ENCODE peak calls at places on chromosome 10, in six cellular contexts. A is HCT116, Y is HepG2, B is K562, X is GM12878, V is upper lobe of left lung. P is an unnamed sample.

GRCh38 chr10:30510184-30510931 is 76.4 kb downstream of the MAP3K8 start:
- ATAC-seq in A (no peak), Y (peak), B (peak), X (peak), V (peak), P (peak)

GRCh38 chr10:62424026-62424425 is 49.9 kb downstream of the ZNF365 start:
- ATAC-seq in A (no peak), Y (no peak), B (no peak), X (no peak), V (no peak), P (no peak)

GRCh38 chr10:101403161-101403560 is 49.2 kb downstream of the BTRC start:
- ATAC-seq in A (no peak), Y (no peak), B (no peak), X (no peak), V (no peak), P (no peak)

GRCh38 chr10:70093335-70093944 is 39.2 kb downstream of the AIFM2 start:
- ATAC-seq in A (no peak), Y (no peak), B (no peak), X (peak), V (no peak), P (no peak)

GRCh38 chr10:43854042-43854441 is 205.4 kb upstream of the ZNF32 start:
- ATAC-seq in A (peak), Y (no peak), B (no peak), X (no peak), V (no peak), P (no peak)

GRCh38 chr10:47179291-47179647 is 120.7 kb upstream of the GDF10 start:
- ATAC-seq in A (no peak), Y (peak), B (no peak), X (no peak), V (no peak), P (no peak)

GRCh38 chr10:71974489-71975011 is 10.4 kb downstream of the CHST3 start:
- ATAC-seq in A (peak), Y (no peak), B (no peak), X (peak), V (peak), P (peak)

GRCh38 chr10:114404171-114405010 is at the start of gene AFAP1L2:
- ATAC-seq in A (peak), Y (peak), B (peak), X (peak), V (peak), P (peak)

GRCh38 chr10:127338391-127339108 is 142.2 kb upstream of the INSYN2A start:
- ATAC-seq in A (no peak), Y (no peak), B (no peak), X (no peak), V (peak), P (peak)

GRCh38 chr10:63671317-63671937 is 150.2 kb downstream of the REEP3 start:
- ATAC-seq in A (no peak), Y (no peak), B (no peak), X (no peak), V (no peak), P (no peak)

GRCh38 chr10:77377678-77378352 is 259.8 kb downstream of the KCNMA1 start:
- ATAC-seq in A (peak), Y (peak), B (peak), X (peak), V (no peak), P (no peak)

GRCh38 chr10:87973635-87974034 is 110.2 kb downstream of the PTEN start:
- ATAC-seq in A (no peak), Y (no peak), B (no peak), X (no peak), V (no peak), P (no peak)

GRCh38 chr10:121303273-121303890 is 294.9 kb downstream of the FGFR2 start:
- ATAC-seq in A (no peak), Y (peak), B (no peak), X (no peak), V (no peak), P (no peak)

GRCh38 chr10:29545122-29545521 is 89.6 kb downstream of the SVIL start:
- ATAC-seq in A (no peak), Y (no peak), B (no peak), X (no peak), V (no peak), P (peak)

GRCh38 chr10:68218786-68219185 is 13.1 kb downstream of the ATOH7 start:
- ATAC-seq in A (no peak), Y (no peak), B (no peak), X (no peak), V (no peak), P (no peak)

GRCh38 chr10:33566001-33566400 is 231.5 kb upstream of the NRP1 start:
- ATAC-seq in A (no peak), Y (no peak), B (no peak), X (no peak), V (no peak), P (no peak)

GRCh38 chr10:29140991-29141390 is 147.9 kb upstream of the LYZL1 start:
- ATAC-seq in A (no peak), Y (no peak), B (no peak), X (no peak), V (peak), P (no peak)

GRCh38 chr10:3251172-3251571 is 78.6 kb upstream of the PITRM1 start:
- ATAC-seq in A (no peak), Y (no peak), B (no peak), X (no peak), V (no peak), P (no peak)

GRCh38 chr10:127834221-127834620 is 58.5 kb downstream of the CLRN3 start:
- ATAC-seq in A (peak), Y (no peak), B (no peak), X (no peak), V (no peak), P (peak)

GRCh38 chr10:69819713-69820506 is 18.2 kb downstream of the COL13A1 start:
- ATAC-seq in A (peak), Y (no peak), B (no peak), X (no peak), V (no peak), P (no peak)

GRCh38 chr10:52390388-52390787 is 76.3 kb downstream of the DKK1 start:
- ATAC-seq in A (no peak), Y (no peak), B (no peak), X (no peak), V (no peak), P (no peak)

GRCh38 chr10:121596668-121597503 is 1.4 kb downstream of the FGFR2 start:
- ATAC-seq in A (no peak), Y (peak), B (no peak), X (no peak), V (peak), P (peak)

GRCh38 chr10:44939691-44940401 is 19.8 kb upstream of the RASSF4 start:
- ATAC-seq in A (no peak), Y (peak), B (no peak), X (no peak), V (peak), P (no peak)

GRCh38 chr10:80684217-80684616 is 146.5 kb downstream of the SH2D4B start:
- ATAC-seq in A (peak), Y (no peak), B (peak), X (peak), V (peak), P (no peak)

GRCh38 chr10:5896765-5897340 is 6.8 kb downstream of the FBH1 start:
- ATAC-seq in A (no peak), Y (no peak), B (peak), X (no peak), V (no peak), P (no peak)

GRCh38 chr10:83459124-83459523 is 680.2 kb upstream of the GHITM start:
- ATAC-seq in A (no peak), Y (no peak), B (no peak), X (no peak), V (no peak), P (no peak)

GRCh38 chr10:51145388-51145787 is 71.1 kb downstream of the PRKG1 start:
- ATAC-seq in A (no peak), Y (no peak), B (no peak), X (no peak), V (no peak), P (no peak)

GRCh38 chr10:44045020-44045419 is 339.9 kb downstream of the CXCL12 start:
- ATAC-seq in A (no peak), Y (no peak), B (no peak), X (no peak), V (no peak), P (no peak)

GRCh38 chr10:113646337-113647201 is 17.3 kb downstream of the NRAP start:
- ATAC-seq in A (peak), Y (no peak), B (no peak), X (no peak), V (peak), P (peak)

GRCh38 chr10:73902351-73902750 is 8.6 kb upstream of the PLAU start:
- ATAC-seq in A (no peak), Y (peak), B (peak), X (peak), V (no peak), P (no peak)

GRCh38 chr10:84308481-84309304 is 19.7 kb upstream of the CCSER2 start:
- ATAC-seq in A (no peak), Y (no peak), B (no peak), X (peak), V (peak), P (no peak)

GRCh38 chr10:124470544-124471449 is 9.2 kb downstream of the LHPP start:
- ATAC-seq in A (no peak), Y (peak), B (no peak), X (no peak), V (no peak), P (no peak)

GRCh38 chr10:80324086-80324485 is 32.5 kb downstream of the DYDC1 start:
- ATAC-seq in A (peak), Y (no peak), B (peak), X (peak), V (no peak), P (no peak)

DNA sequence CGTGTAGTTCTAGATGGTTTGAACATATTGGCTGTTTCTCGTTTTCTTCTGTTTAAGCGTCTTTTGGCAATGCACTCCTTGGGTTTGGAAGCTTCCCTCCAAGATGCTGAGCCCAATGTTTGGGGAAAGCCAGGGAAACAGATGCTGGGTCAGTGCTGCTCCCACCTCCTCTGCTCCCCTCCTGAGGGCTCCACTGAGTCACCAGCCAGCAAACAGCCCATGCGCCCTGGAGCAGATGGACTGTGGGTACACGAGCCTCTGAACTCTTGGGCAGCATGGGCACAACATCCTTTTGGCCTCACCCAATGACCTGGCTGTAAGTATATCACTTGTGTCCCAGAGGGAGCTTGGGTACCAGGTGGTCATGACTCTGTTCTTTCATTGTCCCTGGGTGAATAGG is 207.6 kb downstream of the BUB3 start:
- ATAC-seq in A (no peak), Y (no peak), B (no peak), X (no peak), V (no peak), P (no peak)
- TF ChIP-seq POLR2A in A (no peak), Y (no peak), B (no peak), X (no peak), V (no peak), P (no peak)

GRCh38 chr10:104297697-104298660 is 29.0 kb downstream of the GSTO2 start:
- ATAC-seq in A (peak), Y (peak), B (peak), X (peak), V (no peak), P (no peak)

GRCh38 chr10:104299031-104299904 is 30.3 kb downstream of the GSTO2 start:
- ATAC-seq in A (no peak), Y (no peak), B (no peak), X (no peak), V (peak), P (no peak)

GRCh38 chr10:104301907-104302690 is 33.1 kb downstream of the GSTO2 start:
- ATAC-seq in A (no peak), Y (no peak), B (no peak), X (no peak), V (no peak), P (no peak)

GRCh38 chr10:104300736-104301292 is 31.8 kb downstream of the GSTO2 start:
- ATAC-seq in A (no peak), Y (peak), B (no peak), X (no peak), V (peak), P (peak)

DNA sequence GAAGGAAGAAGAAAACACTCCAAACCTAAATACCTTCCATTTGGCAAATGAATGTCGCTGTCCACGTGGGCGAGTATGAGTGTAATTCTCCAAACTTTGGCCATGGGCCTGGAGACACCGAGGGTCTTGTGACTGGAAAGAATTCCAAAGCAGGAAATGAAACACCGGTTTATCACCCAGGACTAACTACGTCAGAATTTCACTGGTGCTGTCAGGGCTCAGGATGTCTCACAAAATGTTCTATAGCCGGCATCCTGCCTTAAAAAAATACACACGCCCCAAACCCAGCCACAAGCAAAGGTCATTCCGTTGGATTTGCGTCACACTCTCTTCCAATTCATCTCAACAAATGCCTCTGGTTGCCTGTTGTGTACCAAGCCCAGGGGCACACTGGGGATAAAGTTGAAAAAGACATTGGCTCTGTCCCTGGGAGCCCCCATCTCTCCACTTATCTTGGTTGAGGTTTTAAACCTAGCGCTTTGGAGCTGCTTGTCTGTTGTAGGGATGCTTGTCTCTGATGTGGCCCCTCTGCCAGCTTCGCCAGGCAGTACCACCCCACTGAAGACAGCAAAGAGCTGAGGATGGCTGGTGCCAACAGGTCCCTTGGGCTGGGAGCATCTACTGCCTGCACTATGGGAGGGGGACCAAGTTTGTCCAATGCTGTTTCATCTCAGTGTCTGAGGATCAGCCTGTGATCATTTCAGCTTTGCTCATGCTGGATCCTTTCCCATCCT is 31.2 kb downstream of the GSTO2 start:
- ATAC-seq in A (no peak), Y (no peak), B (no peak), X (no peak), V (peak), P (peak)
- TF ChIP-seq POLR2AphosphoS5 in A (no peak), Y (no peak), B (no peak), X (no peak), V (peak), P (peak)

GRCh38 chr10:95183451-95184230 is 10.4 kb upstream of the ACSM6 start:
- ATAC-seq in A (peak), Y (no peak), B (peak), X (peak), V (peak), P (peak)
- TF ChIP-seq POLR2A in A (no peak), Y (no peak), B (peak), X (peak), V (no peak), P (peak)

DNA sequence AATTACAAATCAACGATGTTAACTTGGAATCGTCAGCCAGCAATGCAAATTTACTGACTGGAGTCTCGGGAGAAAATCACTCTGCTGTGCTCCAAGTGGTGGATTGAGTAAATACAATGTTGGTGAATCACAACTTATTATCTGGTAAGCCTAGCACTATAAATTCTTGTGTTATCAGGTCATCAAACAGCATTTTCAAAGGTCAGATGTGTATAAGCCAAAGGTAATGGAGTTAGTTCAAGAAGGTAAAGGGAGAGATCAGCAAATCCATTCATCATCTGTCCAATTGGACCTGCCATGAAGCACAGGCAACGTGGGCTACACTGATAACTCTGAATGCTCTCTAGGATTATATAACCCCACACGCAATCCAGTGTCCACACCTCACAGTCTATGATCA is 13.9 kb downstream of the CUBN start:
- ATAC-seq in A (peak), Y (no peak), B (peak), X (no peak), V (no peak), P (no peak)
- TF ChIP-seq POLR2AphosphoS5 in A (no peak), Y (no peak), B (no peak), X (no peak), V (no peak), P (no peak)

DNA sequence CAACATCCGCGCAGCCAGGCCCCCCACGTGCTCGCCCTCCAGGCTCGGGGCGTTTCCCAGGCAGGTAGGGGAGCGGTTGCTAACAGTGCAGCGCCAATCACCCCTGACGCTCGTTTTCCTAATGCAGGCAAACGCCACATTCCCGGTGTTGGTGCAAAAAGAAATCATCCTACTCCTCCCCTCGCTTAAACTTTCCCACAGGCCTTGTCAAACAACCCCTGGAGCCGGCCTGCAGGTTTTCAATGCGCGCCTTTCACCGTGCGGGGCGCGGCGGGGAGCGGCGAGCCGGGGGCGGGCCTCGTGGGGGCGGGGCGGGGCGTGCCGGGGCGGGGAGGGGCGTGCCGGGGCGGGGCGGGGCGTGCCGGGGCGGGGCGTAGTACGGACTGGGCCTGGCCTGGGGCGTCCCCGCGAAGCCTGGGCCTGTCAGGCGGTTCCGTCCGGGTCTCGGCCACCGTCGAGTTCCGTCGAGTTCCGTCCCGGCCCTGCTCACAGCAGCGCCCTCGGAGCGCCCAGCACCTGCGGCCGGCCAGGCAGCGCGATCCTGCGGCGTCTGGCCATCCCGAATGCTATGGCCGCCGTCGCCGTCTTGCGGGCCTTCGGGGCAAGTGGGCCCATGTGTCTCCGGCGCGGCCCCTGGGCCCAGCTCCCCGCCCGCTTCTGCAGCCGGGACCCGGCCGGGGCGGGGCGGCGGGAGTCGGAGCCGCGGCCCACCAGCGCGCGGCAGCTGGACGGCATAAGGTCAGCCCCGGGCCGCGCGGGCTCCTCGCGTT is at the start of gene ECHDC3:
- ATAC-seq in A (peak), Y (no peak), B (peak), X (peak), V (peak), P (peak)
- TF ChIP-seq POLR2A in A (no peak), Y (no peak), B (peak), X (peak), V (no peak), P (peak)